ENCODE peak calls at places on chromosomes 3 and 15, in six cellular contexts. K, V, D, A, J and L are unnamed samples.

GRCh38 chr15:89340586-89340985 is 6.0 kb upstream of the POLG start:
- DNase-seq in K (no peak), V (no peak), D (no peak), A (no peak), J (no peak), L (no peak)

GRCh38 chr3:152834354-152835310 is at the start of gene P2RY1:
- DNase-seq in K (no peak), V (no peak), D (peak; percentile 30), A (peak; percentile 17), J (peak; percentile 91), L (peak; percentile 75)

GRCh38 chr3:125310623-125311076 is 64.5 kb downstream of the ZNF148 start:
- DNase-seq in K (peak; percentile 5), V (no peak), D (no peak), A (no peak), J (no peak), L (no peak)

GRCh38 chr3:178451799-178452198 is 84.4 kb upstream of the KCNMB2 start:
- DNase-seq in K (no peak), V (no peak), D (no peak), A (no peak), J (no peak), L (no peak)

GRCh38 chr15:91912336-91912735 is 58.8 kb downstream of the SLCO3A1 start:
- DNase-seq in K (no peak), V (no peak), D (no peak), A (no peak), J (no peak), L (no peak)

GRCh38 chr3:128647307-128647706 is 3.3 kb downstream of the RPN1 start:
- DNase-seq in K (no peak), V (no peak), D (no peak), A (no peak), J (no peak), L (no peak)

GRCh38 chr15:39127925-39128617 is 452.8 kb upstream of the THBS1 start:
- DNase-seq in K (peak; percentile 98), V (no peak), D (peak; percentile 83), A (peak; percentile 97), J (peak; percentile 16), L (peak; percentile 42)

GRCh38 chr15:42123546-42123945 is 29.2 kb upstream of the PLA2G4D start:
- DNase-seq in K (no peak), V (no peak), D (no peak), A (no peak), J (no peak), L (no peak)

GRCh38 chr3:40382617-40382979 is 4.4 kb upstream of the ENTPD3 start:
- DNase-seq in K (peak; percentile 10), V (no peak), D (no peak), A (no peak), J (no peak), L (no peak)

GRCh38 chr3:14418670-14419250 is 16.4 kb downstream of the SLC6A6 start:
- DNase-seq in K (peak; percentile 87), V (no peak), D (no peak), A (no peak), J (no peak), L (no peak)

GRCh38 chr15:39774688-39775267 is 7.9 kb downstream of the FSIP1 start:
- DNase-seq in K (no peak), V (no peak), D (no peak), A (no peak), J (no peak), L (no peak)

GRCh38 chr3:184085389-184085852 is 11.4 kb upstream of the HTR3E start:
- DNase-seq in K (no peak), V (no peak), D (no peak), A (peak; percentile 36), J (no peak), L (no peak)

GRCh38 chr15:31457631-31458526 is 131.2 kb downstream of the KLF13 start:
- DNase-seq in K (no peak), V (no peak), D (peak; percentile 81), A (peak; percentile 44), J (peak; percentile 25), L (no peak)

GRCh38 chr3:152474585-152474984 is 205.9 kb downstream of the MBNL1 start:
- DNase-seq in K (peak; percentile 29), V (peak; percentile 77), D (peak; percentile 91), A (peak; percentile 84), J (peak; percentile 59), L (peak; percentile 42)

GRCh38 chr3:119352863-119353527 is 58.8 kb downstream of the ARHGAP31 start:
- DNase-seq in K (peak; percentile 43), V (peak; percentile 73), D (peak; percentile 89), A (peak; percentile 89), J (no peak), L (no peak)

GRCh38 chr3:115019900-115020299 is 127.2 kb downstream of the ZBTB20 start:
- DNase-seq in K (no peak), V (peak; percentile 42), D (peak; percentile 44), A (no peak), J (no peak), L (no peak)

GRCh38 chr3:177906573-177907229 is 629.5 kb upstream of the KCNMB2 start:
- DNase-seq in K (no peak), V (no peak), D (peak; percentile 8), A (no peak), J (no peak), L (no peak)

GRCh38 chr15:25512957-25513356 is 74.1 kb upstream of the UBE3A start:
- DNase-seq in K (no peak), V (no peak), D (no peak), A (no peak), J (no peak), L (no peak)

GRCh38 chr3:136954246-136954645 is 3.5 kb upstream of the IL20RB start:
- DNase-seq in K (no peak), V (no peak), D (peak; percentile 38), A (no peak), J (no peak), L (no peak)

GRCh38 chr15:85611361-85611760 is 183.4 kb downstream of the KLHL25 start:
- DNase-seq in K (no peak), V (no peak), D (no peak), A (no peak), J (no peak), L (no peak)

GRCh38 chr15:101255615-101256350 is 3.9 kb upstream of the CHSY1 start:
- DNase-seq in K (peak; percentile 45), V (no peak), D (no peak), A (peak; percentile 92), J (peak; percentile 64), L (no peak)

GRCh38 chr15:69346112-69346511 is 47.4 kb downstream of the PAQR5 start:
- DNase-seq in K (no peak), V (no peak), D (peak; percentile 22), A (peak; percentile 53), J (no peak), L (no peak)

GRCh38 chr3:49172616-49173041 is 1.2 kb downstream of the KLHDC8B start:
- DNase-seq in K (no peak), V (peak; percentile 33), D (no peak), A (no peak), J (no peak), L (no peak)

GRCh38 chr3:72034956-72035355 is 250.0 kb upstream of the PROK2 start:
- DNase-seq in K (no peak), V (peak; percentile 52), D (no peak), A (no peak), J (no peak), L (no peak)

GRCh38 chr3:99012051-99012450 is 110.6 kb upstream of the DCBLD2 start:
- DNase-seq in K (no peak), V (peak; percentile 69), D (peak; percentile 67), A (peak; percentile 13), J (no peak), L (no peak)

DNA sequence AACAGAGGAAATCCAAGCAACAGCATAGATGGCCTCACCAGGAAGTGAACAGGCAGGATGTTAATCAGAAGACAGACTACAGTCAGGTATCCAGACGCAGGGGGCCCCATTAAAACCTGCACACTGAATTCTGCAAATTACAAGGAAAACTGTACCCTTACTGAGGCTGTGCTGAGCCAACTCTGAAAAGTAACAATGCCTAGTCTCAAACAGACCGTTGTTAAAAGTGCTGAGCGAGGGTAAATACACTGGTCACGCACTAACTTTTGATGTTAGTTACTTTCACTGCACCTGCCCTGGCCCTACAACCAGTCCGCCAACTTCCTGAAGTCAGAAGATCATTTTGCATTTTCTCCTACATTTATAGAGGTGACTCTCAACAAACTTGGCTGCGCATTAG is 1.0 kb downstream of the TAMM41 start:
- DNase-seq in K (no peak), V (peak; percentile 64), D (no peak), A (no peak), J (no peak), L (no peak)
- H3K9ac ChIP-seq in K (peak overlapping the region; percentile 74), V (peak overlapping the region; percentile 96), D (peak overlapping the region; percentile 97), A (peak overlapping the region; percentile 98), J (peak overlapping the region; percentile 62), L (peak overlapping the region; percentile 98)

GRCh38 chr3:51978143-51978502 is 3.3 kb downstream of the ABHD14A start:
- DNase-seq in K (no peak), V (no peak), D (no peak), A (no peak), J (no peak), L (no peak)

GRCh38 chr3:51974277-51974962 is 444 bp upstream of the ABHD14A start:
- DNase-seq in K (no peak), V (peak; percentile 77), D (no peak), A (no peak), J (no peak), L (no peak)

GRCh38 chr3:51977449-51978142 is 2.7 kb downstream of the ABHD14A start:
- DNase-seq in K (no peak), V (no peak), D (no peak), A (no peak), J (no peak), L (no peak)

GRCh38 chr3:51974963-51975856 is at the start of gene ABHD14A:
- DNase-seq in K (peak; percentile 37), V (peak; percentile 93), D (peak; percentile 85), A (peak; percentile 55), J (peak; percentile 88), L (no peak)

GRCh38 chr3:51975857-51976549 is 1.1 kb downstream of the ABHD14A start:
- DNase-seq in K (peak; percentile 50), V (peak; percentile 76), D (peak; percentile 73), A (peak; percentile 64), J (peak; percentile 88), L (no peak)
- H3K4me3 ChIP-seq in K (peak overlapping the region; percentile 77), V (peak overlapping the region; percentile 96), D (peak overlapping the region; percentile 97), A (no peak overlapping the region), J (peak overlapping the region; percentile 56), L (peak overlapping the region; percentile 61)

GRCh38 chr15:77030042-77030927 is 35.4 kb downstream of the PSTPIP1 start:
- DNase-seq in K (no peak), V (no peak), D (no peak), A (no peak), J (peak; percentile 65), L (no peak)
- H3K9ac ChIP-seq in K (peak overlapping the region; percentile 66), V (peak overlapping the region; percentile 36), D (no peak overlapping the region), A (no peak overlapping the region), J (no peak overlapping the region), L (peak overlapping the region; percentile 36)

GRCh38 chr3:196942915-196943277 is 568 bp upstream of the NCBP2 start:
- DNase-seq in K (no peak), V (peak; percentile 71), D (peak; percentile 38), A (no peak), J (no peak), L (no peak)

GRCh38 chr3:196938124-196938523 is 4.2 kb downstream of the NCBP2 start:
- DNase-seq in K (no peak), V (no peak), D (no peak), A (no peak), J (no peak), L (no peak)

GRCh38 chr3:196947136-196947859 is 5.0 kb upstream of the NCBP2 start:
- DNase-seq in K (no peak), V (peak; percentile 72), D (no peak), A (no peak), J (no peak), L (no peak)

GRCh38 chr3:196942226-196942914 is at the start of gene NCBP2:
- DNase-seq in K (peak; percentile 95), V (peak; percentile 100), D (peak; percentile 99), A (peak; percentile 98), J (peak; percentile 99), L (peak; percentile 98)

GRCh38 chr3:196941846-196942225 is 492 bp downstream of the NCBP2 start:
- DNase-seq in K (no peak), V (peak; percentile 86), D (peak; percentile 81), A (peak; percentile 51), J (peak; percentile 79), L (peak; percentile 57)
- H3K4me3 ChIP-seq in K (peak overlapping the region; percentile 97), V (peak overlapping the region; percentile 94), D (peak overlapping the region; percentile 96), A (peak overlapping the region; percentile 78), J (peak overlapping the region; percentile 90), L (peak overlapping the region; percentile 99)